ENCODE peak calls at places on chromosome 13, in four cellular contexts. T is LoVo; D is effector memory CD8-positive, alpha-beta T cell; Z is NCI-H748 treated with DMSO at 0.1 percent for 48 hours. S is an unnamed sample.

GRCh38 chr13:91372813-91373420 is 25.4 kb downstream of the MIR17HG start:
- DNase-seq in T (no peak), D (no peak), Z (no peak), S (no peak)

GRCh38 chr13:21541980-21542379 is 62.0 kb downstream of the MICU2 start:
- DNase-seq in T (no peak), D (no peak), Z (no peak), S (no peak)

GRCh38 chr13:26457212-26457611 is 100.3 kb upstream of the WASF3 start:
- DNase-seq in T (peak), D (no peak), Z (no peak), S (no peak)

GRCh38 chr13:114110091-114110829 is 22.2 kb downstream of the RASA3 start:
- DNase-seq in T (no peak), D (peak), Z (no peak), S (no peak)

GRCh38 chr13:75425216-75426009 is 56.6 kb downstream of the TBC1D4 start:
- DNase-seq in T (no peak), D (no peak), Z (no peak), S (no peak)

GRCh38 chr13:43289458-43290255 is 266.3 kb downstream of the DNAJC15 start:
- DNase-seq in T (no peak), D (no peak), Z (peak), S (no peak)

GRCh38 chr13:100440756-100441421 is 147.7 kb downstream of the GGACT start:
- DNase-seq in T (no peak), D (no peak), Z (no peak), S (no peak)

GRCh38 chr13:100432611-100433010 is 156.0 kb downstream of the GGACT start:
- DNase-seq in T (no peak), D (no peak), Z (no peak), S (no peak)

GRCh38 chr13:74250738-74251190 is 116.6 kb upstream of the KLF12 start:
- DNase-seq in T (no peak), D (no peak), Z (no peak), S (no peak)

GRCh38 chr13:65724261-65724660 is 1505.9 kb downstream of the PCDH9 start:
- DNase-seq in T (no peak), D (no peak), Z (no peak), S (no peak)

GRCh38 chr13:48112896-48113525 is 18.1 kb upstream of the MED4 start:
- DNase-seq in T (no peak), D (no peak), Z (no peak), S (no peak)

GRCh38 chr13:114107686-114108081 is 24.7 kb downstream of the RASA3 start:
- DNase-seq in T (no peak), D (no peak), Z (no peak), S (no peak)